ENCODE peak calls at places on chromosomes 5 and 9, in four cellular contexts. H is body of pancreas, T is tibial nerve, E is neuronal stem cell. V is an unnamed sample. For H3K4me1, the result is how much of the 10 kb centered on the place peaks cover.

GRCh38 chr5:119913425-119913824 is 284.1 kb downstream of the FAM170A start:
- DNase-seq in H (no peak), T (no peak), E (no peak), V (no peak)

GRCh38 chr9:85715587-85715986 is 26.2 kb downstream of the AGTPBP1 start:
- DNase-seq in H (no peak), T (no peak), E (no peak), V (no peak)

GRCh38 chr5:118592678-118593328 is 395.5 kb downstream of the DTWD2 start:
- DNase-seq in H (no peak), T (no peak), E (no peak), V (no peak)

GRCh38 chr9:108903437-108904103 is 30.4 kb downstream of the ELP1 start:
- DNase-seq in H (no peak), T (no peak), E (no peak), V (no peak)

GRCh38 chr9:96137666-96138429 is 164.1 kb downstream of the HSD17B3 start:
- DNase-seq in H (no peak), T (no peak), E (no peak), V (no peak)

GRCh38 chr5:139684350-139684880 is 36.3 kb downstream of the CXXC5 start:
- DNase-seq in H (no peak), T (no peak), E (no peak), V (no peak)

GRCh38 chr5:171422495-171422894 is 3.0 kb downstream of the FGF18 start:
- DNase-seq in H (no peak), T (no peak), E (no peak), V (no peak)

GRCh38 chr5:9348296-9348996 is 197.4 kb downstream of the SEMA5A start:
- DNase-seq in H (no peak), T (no peak), E (no peak), V (no peak)

GRCh38 chr9:72474676-72475075 is 46.7 kb upstream of the TMC1 start:
- DNase-seq in H (no peak), T (no peak), E (no peak), V (no peak)

GRCh38 chr9:109968332-109968657 is 188.3 kb downstream of the PALM2AKAP2 start:
- DNase-seq in H (no peak), T (no peak), E (no peak), V (no peak)

GRCh38 chr5:39648539-39649200 is 223.9 kb upstream of the DAB2 start:
- DNase-seq in H (peak), T (no peak), E (no peak), V (peak)

DNA sequence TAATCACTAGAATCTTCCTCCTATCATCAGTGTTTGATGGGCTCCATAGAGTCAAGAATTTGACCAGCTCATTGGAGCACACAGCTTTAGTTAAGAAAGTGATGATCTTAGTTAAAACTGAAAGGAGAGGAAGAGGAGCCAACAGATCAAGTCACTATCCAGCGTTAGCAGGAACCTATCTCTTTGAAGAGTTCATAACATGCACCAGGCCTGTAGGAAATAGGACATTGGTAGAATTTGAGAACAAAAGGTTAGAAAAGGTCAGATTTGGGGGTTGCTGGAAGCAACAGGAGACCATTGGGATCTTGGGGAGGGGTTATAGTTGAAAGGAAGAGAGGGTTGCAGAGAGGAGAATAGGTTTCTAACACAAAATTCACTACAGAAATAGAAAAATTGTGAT is 11.4 kb upstream of the ADRA1B start:
- DNase-seq in H (no peak), T (no peak), E (no peak), V (no peak)
- H3K4me1 ChIP-seq in H (under half), T (under half), E (under half), V (under half)

DNA sequence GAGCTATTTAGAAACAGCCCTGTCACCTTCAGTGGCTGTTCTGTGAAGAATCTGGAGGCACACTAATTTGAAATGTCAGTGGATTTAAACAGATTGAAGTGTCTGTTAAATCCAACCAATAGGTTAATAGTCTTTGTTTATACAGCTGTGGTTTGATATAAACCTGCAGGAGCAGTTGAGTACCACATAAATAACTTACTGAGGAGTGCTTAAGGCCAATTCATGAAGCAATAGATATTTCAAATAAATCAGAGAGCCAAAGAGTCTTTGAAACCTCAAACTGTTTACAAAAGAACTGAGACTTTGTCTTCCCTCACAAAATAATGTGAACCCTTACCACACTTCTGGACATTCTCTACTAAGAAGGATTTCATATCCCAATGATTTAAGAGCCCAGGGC is 111.9 kb downstream of the FEM1C start:
- DNase-seq in H (no peak), T (no peak), E (no peak), V (no peak)
- H3K4me1 ChIP-seq in H (under half), T (under half), E (under half), V (under half)

DNA sequence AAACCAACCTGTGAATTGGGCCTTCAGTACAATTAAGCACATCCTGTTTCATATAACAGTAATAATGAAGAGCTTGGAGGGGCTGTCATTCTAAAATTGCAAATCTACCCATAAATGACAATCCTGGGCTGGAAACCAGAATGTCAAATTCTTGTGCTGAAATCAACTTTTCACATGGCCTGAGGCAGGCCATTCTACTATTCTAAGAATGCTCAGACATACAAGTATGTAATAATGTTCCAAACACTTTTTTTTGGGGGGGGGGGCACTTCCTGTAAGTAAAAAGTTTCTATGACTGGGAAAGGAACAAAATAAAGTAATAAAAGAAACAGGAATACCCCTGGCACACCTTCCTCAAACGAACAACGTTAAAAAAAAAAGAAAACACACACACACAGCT is 1.5 kb downstream of the ETF1 start:
- DNase-seq in H (no peak), T (no peak), E (no peak), V (no peak)
- H3K4me1 ChIP-seq in H (half or more), T (under half), E (under half), V (under half)

GRCh38 chr9:37182718-37183117 is 62.3 kb downstream of the ZCCHC7 start:
- DNase-seq in H (no peak), T (no peak), E (no peak), V (no peak)
- H3K4me1 ChIP-seq in H (under half), T (under half), E (under half), V (under half)

GRCh38 chr9:134375430-134376385 is 49.5 kb downstream of the RXRA start:
- DNase-seq in H (peak), T (no peak), E (no peak), V (no peak)
- H3K4me1 ChIP-seq in H (half or more), T (half or more), E (under half), V (half or more)

DNA sequence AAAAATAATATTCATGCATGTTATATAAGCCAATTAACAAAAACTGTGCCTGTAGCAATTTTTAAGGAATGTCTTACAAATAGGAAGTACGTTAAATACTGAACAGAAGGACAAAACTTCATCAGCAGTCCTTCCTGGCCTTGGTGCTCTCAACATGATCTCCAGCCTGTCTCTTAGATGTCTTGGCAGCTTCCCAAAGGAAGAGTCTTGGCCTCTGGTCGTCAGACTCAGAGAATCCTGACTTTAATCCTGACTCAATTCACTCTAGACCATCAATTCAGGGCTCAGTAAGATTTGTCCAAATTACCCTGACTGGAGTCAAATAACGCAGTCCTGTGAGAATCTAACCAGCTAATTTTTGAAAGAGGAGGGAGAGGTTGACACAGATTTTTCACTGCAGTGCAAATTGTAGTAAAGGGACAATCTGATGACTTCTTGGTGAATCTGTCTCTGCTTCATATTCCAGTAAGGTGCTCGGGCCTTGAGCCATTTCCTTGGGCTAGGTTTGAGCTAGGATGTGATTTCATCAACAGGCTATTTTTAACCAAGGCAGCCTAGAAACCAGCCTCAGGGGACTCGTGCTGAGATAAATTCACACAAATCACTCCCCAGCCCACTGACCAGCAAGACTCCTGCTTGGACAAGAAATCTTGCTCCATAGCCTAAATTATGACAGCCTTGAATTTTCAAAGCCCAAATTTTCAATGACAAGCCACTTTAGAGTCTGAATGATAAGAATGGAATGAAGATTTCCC is 257.5 kb downstream of the ENC1 start:
- DNase-seq in H (no peak), T (no peak), E (no peak), V (peak)
- H3K4me1 ChIP-seq in H (under half), T (under half), E (under half), V (under half)

GRCh38 chr9:23587903-23588302 is 238.1 kb downstream of the ELAVL2 start:
- DNase-seq in H (no peak), T (no peak), E (no peak), V (no peak)
- H3K4me1 ChIP-seq in H (under half), T (under half), E (under half), V (under half)

GRCh38 chr9:124574534-124574933 is 67.3 kb upstream of the NR5A1 start:
- DNase-seq in H (no peak), T (no peak), E (no peak), V (no peak)
- H3K4me1 ChIP-seq in H (under half), T (under half), E (under half), V (under half)

GRCh38 chr5:150644058-150644457 is 3.6 kb downstream of the SYNPO start:
- DNase-seq in H (no peak), T (no peak), E (no peak), V (no peak)
- H3K4me1 ChIP-seq in H (half or more), T (half or more), E (under half), V (half or more)

DNA sequence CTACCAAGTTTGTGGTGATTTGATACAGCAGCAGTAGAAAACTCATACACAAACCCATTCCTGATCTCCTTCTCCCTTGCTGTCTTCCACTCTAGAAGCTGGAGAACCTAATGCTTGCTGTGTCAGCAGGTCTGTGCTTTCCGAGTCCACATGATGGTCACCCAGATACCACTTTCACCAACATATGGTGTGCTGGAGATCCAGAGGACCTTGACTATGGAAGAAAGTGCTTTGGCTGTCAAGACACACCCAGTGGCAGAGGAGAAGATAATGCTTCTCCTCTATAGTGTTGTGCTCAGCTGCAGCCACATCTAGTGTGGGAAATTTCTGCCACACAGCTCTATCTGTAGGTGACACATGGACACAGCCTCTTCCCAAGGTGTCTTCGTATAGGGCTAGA is 67.4 kb downstream of the UGCG start:
- DNase-seq in H (no peak), T (no peak), E (no peak), V (no peak)
- H3K4me1 ChIP-seq in H (under half), T (under half), E (under half), V (under half)

V was measured in hepatocyte.